ENCODE peak calls at places on chromosomes 7 and 10, in eight cellular contexts. E is GM06990, I is H4, K is left ventricle myocardium inferior, Q is NCI-H446, Y is GM04503, D is RCC 7860, X is fibroblast of the aortic adventitia. P is an unnamed sample.

GRCh38 chr10:8105932-8106331 is 51.4 kb downstream of the GATA3 start:
- DNase-seq in K (no peak), Y (no peak), I (no peak), X (no peak), E (no peak), Q (no peak), D (no peak), P (no peak)

GRCh38 chr7:130490888-130491771 is 755 bp upstream of the MEST start:
- DNase-seq in D (no peak), X (peak; percentile 16), Q (peak; percentile 8), I (no peak), K (no peak), Y (no peak), E (peak; percentile 36), P (no peak)

GRCh38 chr7:2864999-2865670 is 21.0 kb upstream of the GNA12 start:
- DNase-seq in D (peak; percentile 49), X (peak; percentile 77), E (peak; percentile 57), Q (peak; percentile 69), K (peak; percentile 62), I (peak; percentile 91), Y (no peak), P (peak; percentile 60)

GRCh38 chr7:112665709-112666108 is 124.5 kb downstream of the TMEM168 start:
- DNase-seq in X (peak; percentile 2), I (no peak), Q (no peak), K (no peak), Y (no peak), E (no peak), D (no peak), P (peak; percentile 44)

GRCh38 chr7:24830440-24831050 is 73.3 kb upstream of the GSDME start:
- DNase-seq in I (no peak), K (no peak), E (no peak), D (no peak), Q (no peak), X (no peak), Y (no peak), P (no peak)

GRCh38 chr10:8052344-8052969 is 2.0 kb upstream of the GATA3 start:
- DNase-seq in Y (no peak), Q (no peak), E (no peak), X (no peak), K (no peak), D (no peak), I (no peak), P (no peak)

GRCh38 chr7:66904063-66904593 is 16.9 kb upstream of the TMEM248 start:
- DNase-seq in E (no peak), D (no peak), I (no peak), K (no peak), Y (no peak), Q (no peak), X (no peak), P (no peak)

GRCh38 chr7:68218461-68218860 is 1221.8 kb downstream of the TYW1 start:
- DNase-seq in Y (no peak), I (no peak), Q (no peak), D (no peak), X (no peak), E (no peak), K (no peak), P (no peak)

GRCh38 chr7:101816499-101817030 is 861 bp upstream of the CUX1 start:
- DNase-seq in D (peak; percentile 29), X (no peak), Q (peak; percentile 8), I (no peak), Y (no peak), K (peak; percentile 51), E (peak; percentile 57), P (peak; percentile 54)

GRCh38 chr10:71868192-71868697 is 17.2 kb upstream of the PSAP start:
- DNase-seq in D (peak; percentile 89), I (peak; percentile 88), X (peak; percentile 68), K (peak; percentile 29), Y (no peak), Q (no peak), E (no peak), P (peak; percentile 43)

GRCh38 chr10:69628876-69629275 is 1.2 kb upstream of the FAM241B start:
- DNase-seq in K (no peak), D (no peak), Y (no peak), X (no peak), E (no peak), Q (no peak), I (no peak), P (no peak)

GRCh38 chr10:66180651-66181318 is 745.1 kb upstream of the LRRTM3 start:
- DNase-seq in Y (peak; percentile 7), Q (peak; percentile 63), D (peak; percentile 50), E (peak; percentile 1), X (peak; percentile 67), I (peak; percentile 56), K (no peak), P (peak; percentile 16)

GRCh38 chr7:142000244-142000643 is 4.6 kb downstream of the MGAM start:
- DNase-seq in E (no peak), I (no peak), Q (no peak), Y (no peak), D (no peak), X (no peak), K (no peak), P (no peak)

GRCh38 chr7:84746347-84746746 is 440.5 kb downstream of the SEMA3D start:
- DNase-seq in X (peak; percentile 46), Q (no peak), Y (peak; percentile 74), I (no peak), E (no peak), D (no peak), K (no peak), P (no peak)

GRCh38 chr7:112433289-112433688 is 17.0 kb upstream of the IFRD1 start:
- DNase-seq in E (no peak), D (no peak), Q (no peak), X (no peak), I (no peak), K (no peak), Y (no peak), P (no peak)

GRCh38 chr10:21279217-21279575 is 246.3 kb downstream of the SKIDA1 start:
- DNase-seq in I (no peak), X (no peak), Y (no peak), D (no peak), Q (no peak), E (no peak), K (no peak), P (no peak)

GRCh38 chr7:27689045-27689877 is 26.6 kb upstream of the HIBADH start:
- DNase-seq in K (no peak), X (peak; percentile 72), I (peak; percentile 52), E (no peak), Y (no peak), Q (no peak), D (no peak), P (peak; percentile 46)

GRCh38 chr7:134648456-134648855 is 1.8 kb downstream of the BPGM start:
- DNase-seq in Q (no peak), Y (no peak), K (no peak), D (no peak), X (no peak), I (no peak), E (no peak), P (no peak)

GRCh38 chr10:112227331-112227961 is 43.9 kb upstream of the GPAM start:
- DNase-seq in Q (no peak), X (peak; percentile 64), E (no peak), I (peak; percentile 19), Y (peak; percentile 76), D (peak; percentile 24), K (no peak), P (no peak)

GRCh38 chr7:89857767-89858166 is 296.5 kb upstream of the STEAP1 start:
- DNase-seq in K (no peak), X (no peak), Y (no peak), Q (no peak), I (no peak), E (no peak), D (no peak), P (no peak)

GRCh38 chr7:144515430-144515829 is 111.9 kb upstream of the NOBOX start:
- DNase-seq in K (no peak), X (no peak), D (no peak), Y (no peak), I (no peak), E (no peak), Q (no peak), P (no peak)

GRCh38 chr10:3757638-3758490 is 27.1 kb downstream of the KLF6 start:
- DNase-seq in D (peak; percentile 83), X (no peak), I (no peak), Y (no peak), E (peak; percentile 75), K (no peak), Q (no peak), P (no peak)

GRCh38 chr10:90858489-90858968 is 690 bp upstream of the HTR7 start:
- DNase-seq in X (no peak), Y (no peak), D (no peak), I (no peak), K (no peak), Q (no peak), E (no peak), P (no peak)

GRCh38 chr10:120394446-120394845 is 62.6 kb upstream of the PLPP4 start:
- DNase-seq in Y (no peak), E (no peak), X (no peak), K (no peak), I (no peak), Q (no peak), D (peak; percentile 90), P (no peak)

GRCh38 chr7:41796331-41796730 is 93.4 kb upstream of the INHBA start:
- DNase-seq in Y (no peak), E (no peak), X (no peak), I (no peak), Q (no peak), D (peak; percentile 48), K (no peak), P (no peak)

GRCh38 chr10:118102116-118102515 is 55.4 kb upstream of the RAB11FIP2 start:
- DNase-seq in I (no peak), K (no peak), E (no peak), Y (peak; percentile 90), X (no peak), Q (no peak), D (no peak), P (no peak)

GRCh38 chr10:5284311-5285057 is 80.3 kb upstream of the UCN3 start:
- DNase-seq in I (peak; percentile 67), Y (peak; percentile 50), K (no peak), E (no peak), Q (no peak), X (peak; percentile 60), D (peak; percentile 58), P (no peak)

GRCh38 chr7:85887133-85887532 is 700.3 kb upstream of the SEMA3D start:
- DNase-seq in Y (no peak), K (no peak), I (no peak), X (no peak), D (no peak), Q (no peak), E (no peak), P (no peak)

GRCh38 chr7:151503902-151504714 is 15.6 kb downstream of the RHEB start:
- DNase-seq in D (no peak), I (peak; percentile 88), Q (peak; percentile 29), K (no peak), E (no peak), X (peak; percentile 94), Y (peak; percentile 90), P (no peak)

GRCh38 chr7:22663721-22664120 is 63.3 kb upstream of the IL6 start:
- DNase-seq in K (no peak), Q (no peak), I (no peak), X (peak; percentile 70), D (no peak), Y (no peak), E (no peak), P (no peak)

GRCh38 chr10:13613519-13613918 is 26.8 kb downstream of the PRPF18 start:
- DNase-seq in I (peak; percentile 7), X (peak; percentile 74), Q (peak; percentile 9), K (no peak), D (no peak), E (no peak), Y (no peak), P (no peak)

GRCh38 chr7:81682873-81683272 is 87.0 kb downstream of the HGF start:
- DNase-seq in Y (no peak), X (no peak), K (no peak), Q (no peak), I (no peak), E (no peak), D (no peak), P (no peak)

GRCh38 chr7:117251687-117252086 is 71.2 kb downstream of the WNT2 start:
- DNase-seq in K (no peak), Y (peak; percentile 84), E (peak; percentile 41), I (no peak), Q (no peak), D (peak; percentile 65), X (peak; percentile 84), P (no peak)

GRCh38 chr7:144474363-144474762 is 70.9 kb upstream of the NOBOX start:
- DNase-seq in Y (no peak), E (no peak), D (no peak), I (no peak), K (no peak), X (no peak), Q (no peak), P (no peak)

P was measured in WERI-Rb-1.